ENCODE peak calls at places on chromosome 12, in nine cellular contexts. S is A549; N is KBM-7; V is amniotic epithelial cell; X is HEK293T; A is ovary; D is naive B cell; U is AG09319; G is stimulated activated CD4-positive, alpha-beta T cell treated with anti-CD3 and anti-CD28 coated beads, Interleukin-2, amount 100 ng/mL, for 48 hours. F is an unnamed sample.

GRCh38 chr12:54431911-54432814 is 13.1 kb upstream of the ITGA5 start:
- DNase-seq in S (no peak), N (peak), V (peak), X (no peak), A (peak), D (no peak), U (no peak), G (no peak), F (peak)

GRCh38 chr12:41932470-41932991 is 212.1 kb downstream of the GXYLT1 start:
- DNase-seq in S (no peak), N (peak), V (no peak), X (peak), A (peak), D (peak), U (no peak), G (no peak), F (peak)

GRCh38 chr12:47244730-47245285 is 165.0 kb upstream of the AMIGO2 start:
- DNase-seq in S (no peak), N (no peak), V (peak), X (no peak), A (no peak), D (no peak), U (no peak), G (no peak), F (no peak)

GRCh38 chr12:117564885-117565284 is 203.5 kb upstream of the NOS1 start:
- DNase-seq in S (no peak), N (no peak), V (no peak), X (no peak), A (no peak), D (no peak), U (no peak), G (no peak), F (no peak)

GRCh38 chr12:92442782-92443181 is 260.0 kb upstream of the PLEKHG7 start:
- DNase-seq in S (no peak), N (no peak), V (no peak), X (no peak), A (no peak), D (no peak), U (no peak), G (no peak), F (peak)

GRCh38 chr12:123063535-123063934 is 83.1 kb downstream of the ARL6IP4 start:
- DNase-seq in S (peak), N (peak), V (no peak), X (peak), A (no peak), D (no peak), U (no peak), G (no peak), F (peak)

GRCh38 chr12:51827925-51828818 is 20.3 kb downstream of the FIGNL2 start:
- DNase-seq in S (no peak), N (peak), V (peak), X (no peak), A (no peak), D (no peak), U (no peak), G (peak), F (peak)

GRCh38 chr12:46942579-46942978 is 116.8 kb upstream of the SLC38A4 start:
- DNase-seq in S (no peak), N (no peak), V (peak), X (no peak), A (no peak), D (no peak), U (no peak), G (no peak), F (no peak)

GRCh38 chr12:59393506-59393905 is 202.3 kb upstream of the SLC16A7 start:
- DNase-seq in S (no peak), N (no peak), V (no peak), X (no peak), A (no peak), D (no peak), U (no peak), G (no peak), F (no peak)

GRCh38 chr12:6868211-6869048 is 1.1 kb downstream of the TPI1 start:
- DNase-seq in S (no peak), N (no peak), V (peak), X (no peak), A (no peak), D (no peak), U (no peak), G (no peak), F (no peak)

GRCh38 chr12:117052386-117053049 is 46.7 kb downstream of the TESC start:
- DNase-seq in S (no peak), N (no peak), V (no peak), X (no peak), A (no peak), D (no peak), U (no peak), G (no peak), F (peak)

GRCh38 chr12:19912996-19913395 is 455.3 kb upstream of the PDE3A start:
- DNase-seq in S (no peak), N (no peak), V (peak), X (no peak), A (no peak), D (no peak), U (no peak), G (no peak), F (no peak)

GRCh38 chr12:132441871-132442863 is 47.8 kb upstream of the FBRSL1 start:
- DNase-seq in S (no peak), N (no peak), V (no peak), X (no peak), A (no peak), D (no peak), U (no peak), G (no peak), F (no peak)